ENCODE peak calls at places on chromosome 13, in six cellular contexts. B, V, X, S, T and D are unnamed samples.

GRCh38 chr13:49052801-49053200 is 77.1 kb downstream of the FNDC3A start:
- DNase-seq in B (peak; percentile 19), V (no peak), X (no peak), S (no peak), T (no peak), D (no peak)

GRCh38 chr13:45162194-45162593 is 38.7 kb downstream of the KCTD4 start:
- DNase-seq in B (peak; percentile 49), V (no peak), X (no peak), S (no peak), T (peak; percentile 50), D (no peak)

GRCh38 chr13:81184556-81185265 is 843.8 kb upstream of the SPRY2 start:
- DNase-seq in B (peak; percentile 32), V (no peak), X (no peak), S (no peak), T (no peak), D (no peak)

GRCh38 chr13:97426695-97427094 is 7.3 kb upstream of the RAP2A start:
- DNase-seq in B (no peak), V (no peak), X (no peak), S (no peak), T (no peak), D (no peak)

GRCh38 chr13:77698211-77699058 is 948 bp downstream of the SLAIN1 start:
- DNase-seq in B (peak; percentile 5), V (peak; percentile 46), X (peak; percentile 21), S (peak; percentile 85), T (no peak), D (no peak)

GRCh38 chr13:71867101-71867814 is at the start of gene DACH1:
- DNase-seq in B (peak; percentile 83), V (peak; percentile 28), X (no peak), S (peak; percentile 63), T (peak; percentile 64), D (peak; percentile 17)

GRCh38 chr13:78709028-78709427 is 50.1 kb upstream of the OBI1 start:
- DNase-seq in B (no peak), V (no peak), X (no peak), S (no peak), T (no peak), D (no peak)

GRCh38 chr13:41931337-41931736 is 29.6 kb downstream of the VWA8 start:
- DNase-seq in B (peak; percentile 63), V (no peak), X (no peak), S (no peak), T (no peak), D (no peak)

GRCh38 chr13:110593430-110594130 is 21.8 kb upstream of the NAXD start:
- DNase-seq in B (peak; percentile 73), V (no peak), X (no peak), S (no peak), T (peak; percentile 71), D (peak; percentile 28)

GRCh38 chr13:49082653-49083536 is 107.2 kb downstream of the FNDC3A start:
- DNase-seq in B (peak; percentile 65), V (no peak), X (no peak), S (no peak), T (peak; percentile 75), D (no peak)

GRCh38 chr13:76519685-76520084 is 366.5 kb downstream of the KCTD12 start:
- DNase-seq in B (no peak), V (no peak), X (no peak), S (no peak), T (no peak), D (no peak)

GRCh38 chr13:45846681-45847080 is 4.9 kb downstream of the SIAH3 start:
- DNase-seq in B (no peak), V (no peak), X (no peak), S (no peak), T (no peak), D (no peak)

GRCh38 chr13:98938801-98939200 is 39.1 kb downstream of the DOCK9 start:
- DNase-seq in B (no peak), V (no peak), X (no peak), S (no peak), T (no peak), D (no peak)

GRCh38 chr13:61664821-61665705 is 249.4 kb upstream of the PCDH20 start:
- DNase-seq in B (no peak), V (peak; percentile 61), X (no peak), S (no peak), T (peak; percentile 0), D (no peak)

GRCh38 chr13:77874406-77874805 is 44.2 kb downstream of the EDNRB start:
- DNase-seq in B (peak; percentile 80), V (no peak), X (no peak), S (no peak), T (peak; percentile 49), D (no peak)

GRCh38 chr13:97369269-97369893 is 64.6 kb upstream of the RAP2A start:
- DNase-seq in B (peak; percentile 48), V (no peak), X (no peak), S (no peak), T (no peak), D (no peak)

GRCh38 chr13:27728271-27728670 is 64.0 kb upstream of the GSX1 start:
- DNase-seq in B (no peak), V (no peak), X (no peak), S (no peak), T (peak; percentile 4), D (no peak)

GRCh38 chr13:20221772-20222171 is 10.3 kb downstream of the GJB6 start:
- DNase-seq in B (no peak), V (no peak), X (no peak), S (no peak), T (peak; percentile 30), D (no peak)

GRCh38 chr13:78603240-78603947 is at the start of gene POU4F1:
- DNase-seq in B (peak; percentile 26), V (no peak), X (no peak), S (peak; percentile 81), T (peak; percentile 32), D (no peak)

GRCh38 chr13:23561261-23561660 is 9.0 kb upstream of the TNFRSF19 start:
- DNase-seq in B (no peak), V (no peak), X (no peak), S (no peak), T (no peak), D (no peak)

GRCh38 chr13:34750078-34750703 is 191.9 kb upstream of the NBEA start:
- DNase-seq in B (no peak), V (no peak), X (no peak), S (no peak), T (peak; percentile 66), D (no peak)

GRCh38 chr13:33927315-33927714 is 109.4 kb downstream of the RFC3 start:
- DNase-seq in B (peak; percentile 78), V (no peak), X (no peak), S (no peak), T (peak; percentile 60), D (no peak)

GRCh38 chr13:33639158-33639557 is 178.8 kb upstream of the RFC3 start:
- DNase-seq in B (peak; percentile 94), V (no peak), X (no peak), S (no peak), T (peak; percentile 90), D (no peak)

GRCh38 chr13:95552539-95553270 is at the start of gene CLDN10:
- DNase-seq in B (no peak), V (no peak), X (no peak), S (peak; percentile 77), T (no peak), D (no peak)

GRCh38 chr13:31154939-31155338 is 6.8 kb downstream of the HSPH1 start:
- DNase-seq in B (no peak), V (no peak), X (no peak), S (no peak), T (no peak), D (no peak)
- H3K36me3 ChIP-seq in B (no peaks in the 10 kb centered on the region), V (peaks cover 81% of the 10 kb centered on the region), X (peaks cover 43% of the 10 kb centered on the region), S (peaks cover 8% of the 10 kb centered on the region), T (peaks cover 43% of the 10 kb centered on the region), D (no peaks in the 10 kb centered on the region)

DNA sequence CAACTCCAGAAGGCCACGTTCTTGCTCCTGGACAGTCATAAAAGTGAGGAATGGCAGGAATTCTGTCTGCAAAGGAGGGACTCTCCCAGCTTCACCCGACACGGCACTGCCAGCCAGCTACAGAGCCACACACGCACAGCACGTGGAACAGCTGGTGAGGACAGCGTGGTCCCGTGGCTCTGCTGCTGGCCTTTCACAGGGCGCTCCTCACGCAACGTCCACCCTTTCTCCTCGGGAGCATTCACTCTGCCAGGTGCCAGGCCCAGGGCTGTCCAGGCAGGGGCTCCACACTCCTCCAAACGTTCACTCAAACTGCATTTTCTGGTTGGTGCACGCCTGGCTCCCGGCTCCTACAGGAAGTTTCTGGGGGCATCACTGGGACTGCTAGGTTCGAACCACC is 14.4 kb downstream of the GRTP1 start:
- DNase-seq in B (no peak), V (no peak), X (no peak), S (peak; percentile 68), T (no peak), D (no peak)
- H3K36me3 ChIP-seq in B (no peaks in the 10 kb centered on the region), V (peaks cover 40% of the 10 kb centered on the region), X (no peaks in the 10 kb centered on the region), S (no peaks in the 10 kb centered on the region), T (no peaks in the 10 kb centered on the region), D (no peaks in the 10 kb centered on the region)

GRCh38 chr13:36979361-36980040 is 19.6 kb downstream of the ALG5 start:
- DNase-seq in B (peak; percentile 52), V (no peak), X (no peak), S (no peak), T (peak; percentile 9), D (no peak)

GRCh38 chr13:36986462-36987240 is 12.5 kb downstream of the ALG5 start:
- DNase-seq in B (no peak), V (no peak), X (no peak), S (no peak), T (peak; percentile 5), D (no peak)

DNA sequence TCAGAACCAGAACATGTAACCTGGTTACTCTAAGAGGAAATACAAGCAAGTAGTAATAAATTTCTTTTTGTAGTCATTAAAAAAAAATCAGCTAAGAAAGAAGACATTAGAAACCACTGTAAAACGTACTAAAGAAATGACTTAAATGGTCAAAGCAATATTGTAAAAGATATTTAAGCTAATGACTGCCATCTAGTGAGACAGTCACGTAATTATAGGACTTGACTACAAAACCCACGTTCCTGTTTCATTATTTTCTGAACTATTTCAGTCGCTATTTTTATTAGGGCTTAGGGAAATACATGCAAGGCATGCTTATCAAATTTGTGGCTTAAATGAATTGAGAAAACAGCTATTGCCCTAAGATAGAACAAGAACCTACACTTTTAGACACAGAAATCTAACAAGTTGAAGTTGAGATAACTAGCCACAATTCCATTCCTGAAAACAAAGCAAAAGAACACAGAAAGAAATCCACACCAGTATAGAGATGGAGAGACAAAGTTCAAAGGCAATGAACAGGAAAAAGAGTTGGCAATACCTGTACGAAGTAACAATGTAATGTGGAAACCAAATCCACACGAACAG is 17.9 kb downstream of the ALG5 start:
- DNase-seq in B (peak; percentile 82), V (no peak), X (no peak), S (no peak), T (peak; percentile 77), D (no peak)
- H3K36me3 ChIP-seq in B (no peaks in the 10 kb centered on the region), V (peaks cover 92% of the 10 kb centered on the region), X (peaks cover 27% of the 10 kb centered on the region), S (no peaks in the 10 kb centered on the region), T (peaks cover 50% of the 10 kb centered on the region), D (peaks cover 11% of the 10 kb centered on the region)

GRCh38 chr13:29515372-29515771 is 80.1 kb downstream of the SLC7A1 start:
- DNase-seq in B (no peak), V (no peak), X (no peak), S (no peak), T (no peak), D (no peak)

GRCh38 chr13:29516012-29516411 is 79.5 kb downstream of the SLC7A1 start:
- DNase-seq in B (no peak), V (no peak), X (no peak), S (no peak), T (peak; percentile 46), D (no peak)

GRCh38 chr13:29513002-29513980 is 82.2 kb downstream of the SLC7A1 start:
- DNase-seq in B (no peak), V (no peak), X (no peak), S (peak; percentile 72), T (no peak), D (no peak)

GRCh38 chr13:29514720-29515310 is 80.7 kb downstream of the SLC7A1 start:
- DNase-seq in B (no peak), V (no peak), X (no peak), S (no peak), T (no peak), D (no peak)

GRCh38 chr13:29513981-29514719 is 81.3 kb downstream of the SLC7A1 start:
- DNase-seq in B (no peak), V (no peak), X (no peak), S (peak; percentile 80), T (no peak), D (no peak)
- H3K36me3 ChIP-seq in B (peaks cover 13% of the 10 kb centered on the region), V (peaks cover 82% of the 10 kb centered on the region), X (peaks cover 27% of the 10 kb centered on the region), S (no peaks in the 10 kb centered on the region), T (peaks cover 10% of the 10 kb centered on the region), D (peaks cover 62% of the 10 kb centered on the region)